ENCODE peak calls at places on chromosome 14, in eight cellular contexts. B is lung microvascular endothelial cell, X is GM13977, M is GM23248, I is HEK293T, Y is breast epithelium, S is PC-3, L is IMR-90. G is an unnamed sample.
A peak's percentile ranks its signal among the peaks of the same experiment; 100 is the strongest.

GRCh38 chr14:106491851-106492250 is 965.5 kb downstream of the TMEM121 start:
- DNase-seq in B (peak; percentile 11), X (no peak), M (peak; percentile 0), I (no peak), Y (no peak), S (peak; percentile 9), L (no peak), G (no peak)

GRCh38 chr14:51677276-51677675 is 25.6 kb downstream of the FRMD6 start:
- DNase-seq in B (no peak), X (no peak), M (peak; percentile 73), I (no peak), Y (no peak), S (no peak), L (peak; percentile 63), G (peak; percentile 58)

GRCh38 chr14:101961011-101961721 is 3.2 kb upstream of the DYNC1H1 start:
- DNase-seq in B (peak; percentile 84), X (peak; percentile 81), M (peak; percentile 89), I (peak; percentile 74), Y (peak; percentile 74), S (peak; percentile 90), L (peak; percentile 76), G (peak; percentile 88)

GRCh38 chr14:54568821-54569591 is 2.1 kb downstream of the SAMD4A start:
- DNase-seq in B (peak; percentile 31), X (no peak), M (peak; percentile 77), I (no peak), Y (no peak), S (peak; percentile 53), L (peak; percentile 59), G (no peak)

GRCh38 chr14:22159968-22160367 is 429.1 kb downstream of the DAD1 start:
- DNase-seq in B (no peak), X (no peak), M (no peak), I (no peak), Y (no peak), S (peak; percentile 11), L (no peak), G (no peak)

GRCh38 chr14:105099778-105100177 is 34.5 kb upstream of the GPR132 start:
- DNase-seq in B (no peak), X (no peak), M (no peak), I (no peak), Y (no peak), S (no peak), L (no peak), G (no peak)

GRCh38 chr14:90696728-90697127 is 119.5 kb downstream of the TTC7B start:
- DNase-seq in B (no peak), X (no peak), M (no peak), I (no peak), Y (no peak), S (no peak), L (no peak), G (no peak)

GRCh38 chr14:105168979-105169507 is 467 bp upstream of the JAG2 start:
- DNase-seq in B (peak; percentile 64), X (no peak), M (peak; percentile 34), I (peak; percentile 71), Y (no peak), S (no peak), L (no peak), G (no peak)